ENCODE peak calls at places on chromosome 5, in seven cellular contexts. Q, Z, X, F, K, T and A are unnamed samples.

GRCh38 chr5:20572560-20572959 is 584.6 kb upstream of the CDH18 start:
- DNase-seq in Q (peak; percentile 15), Z (peak; percentile 20), X (no peak), F (no peak), K (no peak), T (peak; percentile 3), A (peak; percentile 35)

GRCh38 chr5:113128082-113128481 is 151.5 kb downstream of the DCP2 start:
- DNase-seq in Q (no peak), Z (no peak), X (no peak), F (no peak), K (no peak), T (no peak), A (no peak)

GRCh38 chr5:156178117-156178516 is 148.8 kb upstream of the SGCD start:
- DNase-seq in Q (peak; percentile 23), Z (no peak), X (no peak), F (no peak), K (no peak), T (no peak), A (no peak)

GRCh38 chr5:156037151-156037909 is 289.6 kb upstream of the SGCD start:
- DNase-seq in Q (no peak), Z (peak; percentile 1), X (no peak), F (no peak), K (no peak), T (peak; percentile 64), A (peak; percentile 14)

GRCh38 chr5:157574456-157575095 is 999 bp downstream of the ADAM19 start:
- DNase-seq in Q (peak; percentile 15), Z (peak; percentile 53), X (no peak), F (no peak), K (no peak), T (no peak), A (peak; percentile 57)

GRCh38 chr5:160356550-160357347 is 13.7 kb downstream of the C1QTNF2 start:
- DNase-seq in Q (no peak), Z (no peak), X (no peak), F (no peak), K (no peak), T (no peak), A (no peak)

GRCh38 chr5:101047181-101047580 is 144.1 kb upstream of the ST8SIA4 start:
- DNase-seq in Q (no peak), Z (no peak), X (no peak), F (no peak), K (no peak), T (no peak), A (no peak)

GRCh38 chr5:116068028-116068632 is 16.7 kb upstream of the COMMD10 start:
- DNase-seq in Q (peak; percentile 72), Z (peak; percentile 61), X (no peak), F (peak; percentile 48), K (no peak), T (peak; percentile 81), A (peak; percentile 37)

GRCh38 chr5:176740702-176741565 is 69.4 kb upstream of the UNC5A start:
- DNase-seq in Q (no peak), Z (no peak), X (peak; percentile 29), F (no peak), K (peak; percentile 47), T (no peak), A (no peak)

GRCh38 chr5:80481019-80481893 is 6.6 kb upstream of the FAM151B start:
- DNase-seq in Q (peak; percentile 60), Z (peak; percentile 64), X (peak; percentile 45), F (no peak), K (no peak), T (peak; percentile 74), A (peak; percentile 72)

GRCh38 chr5:16935271-16936149 is 578 bp downstream of the MYO10 start:
- DNase-seq in Q (no peak), Z (no peak), X (peak; percentile 34), F (no peak), K (peak; percentile 87), T (peak; percentile 38), A (peak; percentile 83)

GRCh38 chr5:172906436-172906835 is 52.8 kb upstream of the RPL26L1 start:
- DNase-seq in Q (peak; percentile 80), Z (peak; percentile 87), X (no peak), F (no peak), K (no peak), T (peak; percentile 43), A (peak; percentile 60)

DNA sequence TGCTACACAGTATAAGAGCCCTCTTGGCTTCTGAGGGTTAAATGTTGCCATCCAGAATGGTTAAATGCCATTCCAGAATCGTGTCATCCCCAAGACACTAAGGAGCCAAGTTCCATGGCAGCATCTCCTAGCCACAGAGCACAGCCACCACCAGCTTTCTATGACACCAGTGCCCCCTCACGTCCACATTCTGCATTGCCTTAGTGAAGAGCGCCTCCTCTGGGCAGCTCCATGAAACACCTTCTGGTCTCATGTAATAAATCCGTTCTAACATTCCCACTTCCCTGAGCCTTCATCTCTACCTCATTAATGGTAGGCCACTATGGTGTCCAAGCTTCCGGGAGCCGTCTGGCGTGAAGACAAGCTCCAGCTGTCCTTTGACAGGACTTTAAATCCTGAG is 12.4 kb downstream of the CBY3 start:
- DNase-seq in Q (peak; percentile 54), Z (peak; percentile 61), X (peak; percentile 84), F (peak; percentile 50), K (peak; percentile 85), T (peak; percentile 68), A (peak; percentile 87)
- H2BK120ac ChIP-seq in Q (no peak overlapping the region), Z (no peak overlapping the region), X (no peak overlapping the region), F (no peak overlapping the region), K (no peak overlapping the region), T (no peak overlapping the region), A (no peak overlapping the region)

GRCh38 chr5:148445578-148445977 is 61.8 kb downstream of the FBXO38 start:
- DNase-seq in Q (no peak), Z (no peak), X (no peak), F (no peak), K (no peak), T (no peak), A (no peak)
- H3K4ac ChIP-seq in Q (no peak overlapping the region), Z (no peak overlapping the region), X (no peak overlapping the region), F (no peak overlapping the region), K (no peak overlapping the region), T (no peak overlapping the region), A (no peak overlapping the region)

GRCh38 chr5:158770506-158770905 is 329.2 kb downstream of the EBF1 start:
- DNase-seq in Q (no peak), Z (no peak), X (peak; percentile 57), F (no peak), K (peak; percentile 48), T (peak; percentile 18), A (peak; percentile 67)
- H4K8ac ChIP-seq in Q (no peak overlapping the region), Z (no peak overlapping the region), X (no peak overlapping the region), F (no peak overlapping the region), K (no peak overlapping the region), T (no peak overlapping the region), A (no peak overlapping the region)

GRCh38 chr5:55621218-55621617 is 86.5 kb upstream of the PLPP1 start:
- DNase-seq in Q (peak; percentile 71), Z (peak; percentile 82), X (no peak), F (no peak), K (no peak), T (peak; percentile 23), A (no peak)
- H2BK120ac ChIP-seq in Q (no peak overlapping the region), Z (peak overlapping the region; percentile 8), X (no peak overlapping the region), F (no peak overlapping the region), K (no peak overlapping the region), T (peak overlapping the region; percentile 72), A (no peak overlapping the region)

DNA sequence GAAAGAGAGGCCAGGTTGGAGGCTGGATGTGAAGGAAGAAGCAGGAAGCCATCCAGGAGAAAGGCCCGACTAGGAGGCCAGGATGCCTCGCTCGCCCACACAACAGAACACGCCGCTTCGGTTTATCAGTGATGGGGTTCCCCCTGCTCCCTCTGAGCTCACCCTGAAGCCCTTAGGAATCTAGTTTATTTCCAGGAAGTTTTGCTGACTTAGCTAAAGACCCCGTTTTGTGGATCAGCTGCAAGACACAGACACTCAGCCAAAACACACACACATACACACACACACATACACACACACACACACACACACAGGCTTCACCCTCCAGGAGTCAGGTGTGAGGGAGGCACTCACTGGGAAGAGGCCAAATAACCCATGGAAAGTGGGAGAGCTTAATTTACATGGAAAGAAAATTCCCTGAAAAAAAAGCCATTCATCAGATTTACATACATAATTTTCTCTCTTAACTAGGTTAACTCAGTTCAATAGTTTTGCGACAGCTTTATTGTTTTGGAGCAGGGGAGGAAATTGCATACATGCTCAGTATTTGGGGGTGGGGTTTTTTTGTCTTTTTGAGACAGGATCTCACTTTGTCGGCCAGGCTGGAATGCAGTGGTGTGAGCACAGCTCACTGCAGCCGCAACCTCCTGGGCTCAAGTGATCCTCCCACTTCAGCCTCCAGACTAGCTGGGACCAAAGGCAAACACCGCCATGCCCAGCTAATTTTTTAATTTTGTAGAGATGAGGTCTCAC is 92.7 kb upstream of the HAND1 start:
- DNase-seq in Q (no peak), Z (no peak), X (no peak), F (no peak), K (no peak), T (no peak), A (peak; percentile 73)
- H3K4ac ChIP-seq in Q (no peak overlapping the region), Z (no peak overlapping the region), X (no peak overlapping the region), F (no peak overlapping the region), K (no peak overlapping the region), T (no peak overlapping the region), A (no peak overlapping the region)

DNA sequence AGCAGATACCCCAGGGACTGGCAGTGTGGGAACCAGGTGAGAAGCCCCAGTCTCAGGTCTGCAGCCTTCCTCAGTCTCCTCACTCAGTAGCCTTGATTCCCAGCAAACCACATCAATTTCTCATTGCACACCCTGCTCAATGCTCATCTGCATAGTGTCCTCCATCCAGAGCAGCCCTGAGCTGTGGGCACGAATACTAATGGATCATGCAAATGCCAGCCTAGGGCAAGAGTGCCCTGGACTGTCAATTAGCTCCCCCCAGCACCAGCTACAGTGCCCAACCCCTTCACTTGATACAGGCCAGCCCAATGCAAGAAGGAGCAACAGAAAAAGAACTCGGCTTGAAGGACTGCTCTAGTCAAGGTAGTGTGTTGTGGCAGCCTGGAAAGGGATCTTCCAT is 9.8 kb upstream of the KCNIP1 start:
- DNase-seq in Q (no peak), Z (no peak), X (no peak), F (no peak), K (no peak), T (no peak), A (no peak)
- H4K8ac ChIP-seq in Q (no peak overlapping the region), Z (no peak overlapping the region), X (no peak overlapping the region), F (no peak overlapping the region), K (no peak overlapping the region), T (no peak overlapping the region), A (no peak overlapping the region)